ENCODE peak calls at places on chromosomes 16 and 17, in six cellular contexts. T is HepG2, R is stomach, V is H7, S is fibroblast of pulmonary artery, N is AG10803. O is an unnamed sample.

GRCh38 chr16:81142864-81143263 is 46.7 kb upstream of the GCSH start:
- DNase-seq in V (peak; percentile 65), S (no peak), T (no peak), N (no peak), R (no peak), O (no peak)

GRCh38 chr16:1884155-1884760 is 12.3 kb upstream of the MEIOB start:
- DNase-seq in N (peak; percentile 8), T (peak; percentile 63), S (peak; percentile 33), V (peak; percentile 72), R (no peak), O (no peak)

GRCh38 chr17:3535253-3535995 is 22.2 kb downstream of the TRPV3 start:
- DNase-seq in S (peak; percentile 81), T (no peak), R (peak; percentile 50), V (peak; percentile 95), N (peak; percentile 80), O (no peak)

GRCh38 chr16:83363521-83363920 is 444.3 kb upstream of the HSBP1 start:
- DNase-seq in T (no peak), V (no peak), N (peak; percentile 13), R (no peak), S (no peak), O (no peak)

GRCh38 chr17:61355475-61355874 is 44.2 kb upstream of the TBX2 start:
- DNase-seq in S (no peak), T (no peak), R (no peak), V (no peak), N (no peak), O (no peak)

GRCh38 chr16:80174416-80174815 is 366.4 kb upstream of the DYNLRB2 start:
- DNase-seq in R (no peak), V (no peak), N (peak; percentile 95), T (peak; percentile 41), S (peak; percentile 78), O (no peak)

GRCh38 chr17:79986441-79987186 is 49.1 kb downstream of the TBC1D16 start:
- DNase-seq in T (peak; percentile 94), V (peak; percentile 46), S (peak; percentile 38), R (no peak), N (no peak), O (no peak)

GRCh38 chr17:6421700-6422604 is 13.0 kb downstream of the AIPL1 start:
- DNase-seq in V (peak; percentile 93), T (peak; percentile 66), N (peak; percentile 68), R (peak; percentile 77), S (peak; percentile 78), O (no peak)

GRCh38 chr17:66260265-66260664 is 31.1 kb upstream of the APOH start:
- DNase-seq in T (no peak), V (no peak), N (no peak), R (no peak), S (no peak), O (no peak)

GRCh38 chr17:62652251-62653001 is 25.0 kb downstream of the MRC2 start:
- DNase-seq in T (no peak), N (peak; percentile 85), R (peak; percentile 73), V (peak; percentile 85), S (peak; percentile 69), O (no peak)

GRCh38 chr16:9297437-9298113 is 206.1 kb downstream of the HAPSTR1 start:
- DNase-seq in R (peak; percentile 28), V (peak; percentile 55), N (no peak), T (peak; percentile 63), S (no peak), O (no peak)

GRCh38 chr17:36665417-36665816 is 64.0 kb downstream of the MRM1 start:
- DNase-seq in S (no peak), R (no peak), N (no peak), V (no peak), T (no peak), O (no peak)

GRCh38 chr16:78762222-78762621 is 662.8 kb downstream of the WWOX start:
- DNase-seq in V (no peak), S (no peak), N (no peak), T (no peak), R (no peak), O (no peak)

GRCh38 chr17:38728290-38728831 is 1.8 kb upstream of the CISD3 start:
- DNase-seq in S (no peak), V (no peak), R (no peak), N (no peak), T (no peak), O (peak; percentile 69)

GRCh38 chr17:38577244-38577643 is 28.5 kb downstream of the SRCIN1 start:
- DNase-seq in S (no peak), R (no peak), T (no peak), V (peak; percentile 66), N (no peak), O (no peak)

GRCh38 chr16:70474320-70475053 is 20.1 kb downstream of the FCSK start:
- DNase-seq in R (no peak), V (peak; percentile 62), S (no peak), N (no peak), T (no peak), O (no peak)

GRCh38 chr17:13395346-13395745 is 206.4 kb downstream of the HS3ST3A1 start:
- DNase-seq in T (no peak), V (no peak), N (peak; percentile 61), R (no peak), S (peak; percentile 35), O (no peak)

GRCh38 chr17:73952136-73952497 is 251.4 kb upstream of the RPL38 start:
- DNase-seq in T (no peak), N (no peak), R (no peak), S (no peak), V (peak; percentile 86), O (no peak)

GRCh38 chr16:8768701-8769100 is 28.7 kb downstream of the TMEM186 start:
- DNase-seq in S (no peak), V (peak; percentile 39), R (no peak), T (no peak), N (no peak), O (no peak)

GRCh38 chr17:67671492-67671891 is 46.2 kb upstream of the NOL11 start:
- DNase-seq in R (peak; percentile 32), N (no peak), T (no peak), S (no peak), V (no peak), O (no peak)

GRCh38 chr17:79420318-79421243 is 190.3 kb downstream of the RBFOX3 start:
- DNase-seq in R (no peak), V (no peak), S (peak; percentile 26), N (peak; percentile 18), T (no peak), O (no peak)

GRCh38 chr17:18368948-18369347 is 5.6 kb upstream of the SHMT1 start:
- DNase-seq in S (no peak), R (no peak), T (no peak), N (no peak), V (no peak), O (no peak)

GRCh38 chr16:14186007-14186953 is 115.2 kb downstream of the MRTFB start:
- DNase-seq in N (peak; percentile 83), S (peak; percentile 84), R (no peak), V (peak; percentile 31), T (no peak), O (no peak)

GRCh38 chr17:64388961-64389565 is 1.6 kb downstream of the PECAM1 start:
- DNase-seq in R (no peak), V (no peak), T (no peak), S (no peak), N (no peak), O (no peak)

GRCh38 chr17:64387145-64387473 is 3.6 kb downstream of the PECAM1 start:
- DNase-seq in V (no peak), S (no peak), R (no peak), N (no peak), T (no peak), O (no peak)

GRCh38 chr17:64385187-64386083 is 5.2 kb downstream of the PECAM1 start:
- DNase-seq in T (peak; percentile 96), S (peak; percentile 93), N (peak; percentile 65), R (no peak), V (no peak), O (peak; percentile 66)

GRCh38 chr17:64386412-64387144 is 4.1 kb downstream of the PECAM1 start:
- DNase-seq in V (no peak), T (peak; percentile 58), S (peak; percentile 53), R (no peak), N (no peak), O (no peak)

DNA sequence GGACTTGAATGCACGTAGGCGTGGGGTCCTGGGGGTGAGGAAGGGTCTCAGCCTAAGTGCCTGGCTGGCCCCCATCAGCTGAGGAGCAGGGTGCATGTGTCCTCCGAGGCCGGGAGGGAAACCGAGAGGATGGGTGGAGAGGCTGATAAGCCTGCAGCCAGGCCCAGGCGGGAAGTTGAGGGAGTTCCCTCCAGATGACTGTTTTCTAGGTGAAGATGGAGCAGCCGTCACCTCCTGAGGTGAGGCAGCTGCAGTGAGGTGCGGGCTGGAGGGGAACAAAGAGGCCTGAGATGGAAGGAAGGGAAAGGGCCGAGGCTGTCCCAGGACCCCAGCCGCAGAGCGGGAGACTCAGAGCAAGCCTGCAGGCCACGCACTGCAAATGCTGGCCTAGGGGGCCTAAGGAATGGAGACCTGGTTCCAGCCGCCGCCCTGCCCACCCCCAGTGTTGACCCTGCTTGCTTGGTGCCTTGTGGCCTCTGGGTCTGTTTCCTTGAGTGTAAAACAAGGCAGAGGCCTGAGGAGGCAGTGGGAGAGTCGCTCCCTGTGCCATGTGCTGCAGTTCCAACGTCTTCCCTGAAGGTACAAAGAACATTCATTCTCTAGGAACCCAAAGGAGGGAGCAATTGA is 3.0 kb downstream of the PECAM1 start:
- DNase-seq in T (no peak), V (peak; percentile 44), S (no peak), R (no peak), N (no peak), O (no peak)
- H3K4me3 ChIP-seq in T (peak overlapping the region; percentile 78), V (no peak overlapping the region), S (peak overlapping the region; percentile 61), R (peak overlapping the region; percentile 36), N (no peak overlapping the region), O (no peak overlapping the region)

GRCh38 chr16:31143036-31143888 is 6.6 kb downstream of the PRSS36 start:
- DNase-seq in V (peak; percentile 64), R (no peak), N (no peak), S (no peak), T (no peak), O (no peak)
- H3K4me3 ChIP-seq in V (peak overlapping the region; percentile 35), R (peak overlapping the region; percentile 59), N (no peak overlapping the region), S (no peak overlapping the region), T (no peak overlapping the region), O (no peak overlapping the region)

GRCh38 chr16:10618710-10619209 is 38.4 kb upstream of the EMP2 start:
- DNase-seq in N (no peak), V (peak; percentile 44), T (no peak), R (no peak), S (no peak), O (no peak)
- H3K4me3 ChIP-seq in N (no peak overlapping the region), V (peak overlapping the region; percentile 54), T (no peak overlapping the region), R (no peak overlapping the region), S (no peak overlapping the region), O (no peak overlapping the region)

DNA sequence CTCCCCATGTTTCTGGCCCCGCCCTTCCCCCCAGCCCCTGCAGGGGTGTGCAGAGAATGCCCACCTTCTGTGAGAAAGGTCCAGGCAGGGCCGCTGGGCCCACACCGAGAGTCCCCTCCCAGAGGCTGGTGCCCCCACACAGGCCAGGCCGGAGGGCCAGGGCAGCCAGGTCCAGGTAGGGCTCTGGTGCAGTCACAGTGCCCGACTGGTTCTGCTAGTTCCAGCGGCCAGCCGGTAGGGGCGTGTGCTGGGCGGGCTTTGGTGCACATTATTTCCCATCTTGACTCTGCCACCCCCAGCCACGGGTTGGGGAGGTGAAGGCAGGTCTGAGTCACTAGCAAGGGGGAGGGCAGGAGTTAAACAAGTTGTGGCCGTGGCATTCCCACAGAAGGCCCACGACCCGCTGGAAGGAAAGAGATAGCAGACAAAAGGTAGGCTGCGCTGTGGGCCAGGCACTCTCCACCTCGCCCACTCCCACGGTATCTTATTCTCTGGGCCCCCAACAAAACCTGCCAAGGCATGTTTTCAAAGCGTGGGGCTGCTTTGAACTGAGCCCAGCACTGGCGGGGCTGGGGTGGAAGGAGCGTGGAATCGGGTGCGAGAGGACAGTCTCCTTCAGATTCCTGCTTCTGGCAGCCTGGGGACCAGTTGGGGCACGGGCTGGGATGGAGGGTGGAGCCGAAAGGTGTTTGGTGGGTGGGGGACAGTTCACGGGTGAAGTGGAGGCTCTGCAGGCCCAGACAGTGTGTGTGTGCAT is 1.9 kb downstream of the EPN3 start:
- DNase-seq in T (no peak), R (peak; percentile 83), N (no peak), V (peak; percentile 91), S (peak; percentile 13), O (no peak)
- H3K4me3 ChIP-seq in T (no peak overlapping the region), R (peak overlapping the region; percentile 58), N (no peak overlapping the region), V (peak overlapping the region; percentile 57), S (no peak overlapping the region), O (no peak overlapping the region)

O was measured in GM12878.